ENCODE peak calls at places on chromosome 10, in four cellular contexts. One of them, this sample, is unnamed.

GRCh38 chr10:79608505-79609375 is 2.0 kb upstream of the SFTPA1 start:
- DNase-seq in NCI-H2029: no peak
- DNase-seq in ecto neural progenitor cell: peak; percentile 66
- DNase-seq in NCI-H1105: peak; percentile 3
- DNase-seq in this sample: no peak

GRCh38 chr10:102413806-102414561 is 4.6 kb downstream of the PSD start:
- DNase-seq in NCI-H2029: no peak
- DNase-seq in NCI-H1105: no peak
- DNase-seq in ecto neural progenitor cell: no peak
- DNase-seq in this sample: no peak

GRCh38 chr10:15168296-15168780 is at the start of gene NMT2:
- DNase-seq in NCI-H2029: peak; percentile 47
- DNase-seq in ecto neural progenitor cell: no peak
- DNase-seq in NCI-H1105: peak; percentile 76
- DNase-seq in this sample: peak; percentile 26

GRCh38 chr10:43229208-43230061 is 37.4 kb downstream of the RASGEF1A start:
- DNase-seq in NCI-H1105: peak; percentile 1
- DNase-seq in NCI-H2029: no peak
- DNase-seq in ecto neural progenitor cell: peak; percentile 69
- DNase-seq in this sample: no peak

GRCh38 chr10:100528123-100528884 is 1.4 kb downstream of the NDUFB8 start:
- DNase-seq in NCI-H1105: no peak
- DNase-seq in ecto neural progenitor cell: no peak
- DNase-seq in NCI-H2029: no peak
- DNase-seq in this sample: no peak

GRCh38 chr10:124565565-124566221 is 104.1 kb downstream of the LHPP start:
- DNase-seq in NCI-H1105: no peak
- DNase-seq in NCI-H2029: peak; percentile 85
- DNase-seq in ecto neural progenitor cell: peak; percentile 75
- DNase-seq in this sample: no peak

GRCh38 chr10:45809829-45810228 is 37.5 kb downstream of the AGAP4 start:
- DNase-seq in ecto neural progenitor cell: no peak
- DNase-seq in NCI-H1105: no peak
- DNase-seq in NCI-H2029: no peak
- DNase-seq in this sample: peak; percentile 3

GRCh38 chr10:103458720-103459119 is at the start of gene CALHM1:
- DNase-seq in NCI-H2029: peak; percentile 37
- DNase-seq in ecto neural progenitor cell: peak; percentile 64
- DNase-seq in NCI-H1105: peak; percentile 6
- DNase-seq in this sample: no peak

GRCh38 chr10:13526952-13527863 is 1.6 kb downstream of the BEND7 start:
- DNase-seq in NCI-H2029: no peak
- DNase-seq in ecto neural progenitor cell: no peak
- DNase-seq in NCI-H1105: no peak
- DNase-seq in this sample: no peak

GRCh38 chr10:12636585-12636984 is 287.2 kb downstream of the CAMK1D start:
- DNase-seq in NCI-H1105: no peak
- DNase-seq in NCI-H2029: no peak
- DNase-seq in ecto neural progenitor cell: no peak
- DNase-seq in this sample: no peak

GRCh38 chr10:70540089-70540788 is 61.7 kb downstream of the PALD1 start:
- DNase-seq in NCI-H1105: no peak
- DNase-seq in NCI-H2029: no peak
- DNase-seq in ecto neural progenitor cell: peak; percentile 70
- DNase-seq in this sample: no peak